ENCODE peak calls at places on chromosomes 2 and 18, in five cellular contexts. I is cardiac muscle cell, F is KBM-7, V is GM12865, N is heart right ventricle. Y is an unnamed sample.

GRCh38 chr2:102033028-102033749 is 41.4 kb downstream of the IL1R2 start:
- DNase-seq in I (no peak), F (peak), V (peak), N (peak), Y (no peak)

GRCh38 chr2:146579154-146579930 is 1265.5 kb upstream of the ACVR2A start:
- DNase-seq in I (peak), F (no peak), V (no peak), N (no peak), Y (no peak)

GRCh38 chr2:211114826-211115450 is 558.5 kb downstream of the CPS1 start:
- DNase-seq in I (no peak), F (no peak), V (no peak), N (no peak), Y (no peak)

GRCh38 chr18:14747513-14748474 is at the start of gene ANKRD30B:
- DNase-seq in I (no peak), F (no peak), V (no peak), N (no peak), Y (no peak)

GRCh38 chr2:195531754-195532153 is 125.3 kb upstream of the SLC39A10 start:
- DNase-seq in I (no peak), F (no peak), V (no peak), N (no peak), Y (no peak)

GRCh38 chr2:215728504-215729065 is 284.8 kb downstream of the MREG start:
- DNase-seq in I (no peak), F (no peak), V (peak), N (no peak), Y (no peak)

GRCh38 chr18:3380384-3380961 is 69.5 kb upstream of the TGIF1 start:
- DNase-seq in I (no peak), F (no peak), V (no peak), N (no peak), Y (no peak)

GRCh38 chr2:236663671-236664101 is 94.1 kb downstream of the ACKR3 start:
- DNase-seq in I (no peak), F (no peak), V (no peak), N (peak), Y (no peak)

GRCh38 chr2:39515273-39515896 is 78.3 kb upstream of the MAP4K3 start:
- DNase-seq in I (no peak), F (no peak), V (no peak), N (no peak), Y (no peak)

GRCh38 chr18:55910328-55910727 is 322.3 kb upstream of the TCF4 start:
- DNase-seq in I (no peak), F (no peak), V (peak), N (no peak), Y (no peak)

GRCh38 chr18:35512761-35513160 is 15.0 kb upstream of the INO80C start:
- DNase-seq in I (no peak), F (no peak), V (no peak), N (no peak), Y (no peak)

GRCh38 chr2:23499419-23499818 is 114.4 kb downstream of the KLHL29 start:
- DNase-seq in I (no peak), F (no peak), V (no peak), N (no peak), Y (no peak)

GRCh38 chr2:198638579-198638978 is 819.2 kb downstream of the SATB2 start:
- DNase-seq in I (no peak), F (no peak), V (no peak), N (no peak), Y (no peak)

GRCh38 chr2:218899147-218899546 is 18.5 kb downstream of the WNT10A start:
- DNase-seq in I (no peak), F (no peak), V (no peak), N (no peak), Y (no peak)

GRCh38 chr18:7576685-7577084 is 9.6 kb downstream of the PTPRM start:
- DNase-seq in I (no peak), F (no peak), V (no peak), N (no peak), Y (no peak)

GRCh38 chr18:55252946-55253345 is 293.7 kb upstream of the CCDC68 start:
- DNase-seq in I (no peak), F (no peak), V (peak), N (no peak), Y (no peak)

GRCh38 chr2:70304501-70304900 is 2.6 kb upstream of the FAM136A start:
- DNase-seq in I (no peak), F (no peak), V (no peak), N (no peak), Y (peak)

GRCh38 chr2:148645925-148646559 is 1.5 kb downstream of the EPC2 start:
- DNase-seq in I (peak), F (peak), V (peak), N (peak), Y (peak)

GRCh38 chr2:239040152-239040761 is 192.4 kb downstream of the TWIST2 start:
- DNase-seq in I (no peak), F (no peak), V (no peak), N (no peak), Y (no peak)

GRCh38 chr18:3704556-3705162 is 254.7 kb downstream of the TGIF1 start:
- DNase-seq in I (no peak), F (no peak), V (no peak), N (no peak), Y (no peak)

GRCh38 chr2:74585406-74586182 is 31.1 kb downstream of the DOK1 start:
- DNase-seq in I (no peak), F (peak), V (peak), N (peak), Y (no peak)

GRCh38 chr2:133739039-133739438 is 170.8 kb upstream of the NCKAP5 start:
- DNase-seq in I (no peak), F (no peak), V (no peak), N (no peak), Y (no peak)

Y was measured in NCI-H524 treated with DMSO at 0.1 percent for 48 hours.